ENCODE peak calls at places on chromosomes 5 and 9, in nine cellular contexts. One of them, this sample, is unnamed. For H3K4me1, the result is how much of the 10 kb centered on the place peaks cover.

GRCh38 chr9:5493597-5494511 is 16.5 kb upstream of the PDCD1LG2 start:
- DNase-seq in HepG2: no peak
- DNase-seq in aorta: peak
- DNase-seq in spleen: no peak
- DNase-seq in psoas muscle: no peak
- DNase-seq in left ventricle myocardium inferior: peak
- DNase-seq in GM23338: no peak
- DNase-seq in uterus: no peak
- DNase-seq in effector memory CD4-positive, alpha-beta T cell: no peak
- DNase-seq in this sample: peak

GRCh38 chr5:67301285-67301904 is 104.8 kb upstream of the CD180 start:
- DNase-seq in HepG2: no peak
- DNase-seq in aorta: peak
- DNase-seq in spleen: no peak
- DNase-seq in psoas muscle: peak
- DNase-seq in left ventricle myocardium inferior: peak
- DNase-seq in GM23338: no peak
- DNase-seq in uterus: peak
- DNase-seq in effector memory CD4-positive, alpha-beta T cell: no peak
- DNase-seq in this sample: no peak

GRCh38 chr5:147935032-147935431 is 28.7 kb upstream of the C5orf46 start:
- DNase-seq in HepG2: peak
- DNase-seq in aorta: no peak
- DNase-seq in spleen: no peak
- DNase-seq in psoas muscle: no peak
- DNase-seq in left ventricle myocardium inferior: no peak
- DNase-seq in GM23338: peak
- DNase-seq in uterus: no peak
- DNase-seq in effector memory CD4-positive, alpha-beta T cell: no peak
- DNase-seq in this sample: no peak

GRCh38 chr5:129174447-129174846 is 79.9 kb downstream of the ISOC1 start:
- DNase-seq in HepG2: no peak
- DNase-seq in aorta: no peak
- DNase-seq in spleen: no peak
- DNase-seq in psoas muscle: no peak
- DNase-seq in left ventricle myocardium inferior: no peak
- DNase-seq in GM23338: no peak
- DNase-seq in uterus: no peak
- DNase-seq in effector memory CD4-positive, alpha-beta T cell: no peak
- DNase-seq in this sample: no peak

GRCh38 chr9:4371108-4371507 is 71.2 kb upstream of the GLIS3 start:
- DNase-seq in HepG2: no peak
- DNase-seq in aorta: peak
- DNase-seq in spleen: no peak
- DNase-seq in psoas muscle: no peak
- DNase-seq in left ventricle myocardium inferior: no peak
- DNase-seq in GM23338: no peak
- DNase-seq in uterus: no peak
- DNase-seq in effector memory CD4-positive, alpha-beta T cell: no peak
- DNase-seq in this sample: no peak

GRCh38 chr5:115571441-115571878 is 26.9 kb upstream of the FEM1C start:
- DNase-seq in HepG2: no peak
- DNase-seq in aorta: no peak
- DNase-seq in spleen: no peak
- DNase-seq in psoas muscle: no peak
- DNase-seq in left ventricle myocardium inferior: no peak
- DNase-seq in GM23338: peak
- DNase-seq in uterus: no peak
- DNase-seq in effector memory CD4-positive, alpha-beta T cell: no peak
- DNase-seq in this sample: no peak

GRCh38 chr9:120873512-120873911 is 3.5 kb downstream of the PHF19 start:
- DNase-seq in HepG2: no peak
- DNase-seq in aorta: no peak
- DNase-seq in spleen: peak
- DNase-seq in psoas muscle: no peak
- DNase-seq in left ventricle myocardium inferior: no peak
- DNase-seq in GM23338: peak
- DNase-seq in uterus: no peak
- DNase-seq in effector memory CD4-positive, alpha-beta T cell: no peak
- DNase-seq in this sample: no peak

GRCh38 chr5:163619273-163619672 is 113.9 kb downstream of the MAT2B start:
- DNase-seq in HepG2: no peak
- DNase-seq in aorta: no peak
- DNase-seq in spleen: no peak
- DNase-seq in psoas muscle: no peak
- DNase-seq in left ventricle myocardium inferior: no peak
- DNase-seq in GM23338: no peak
- DNase-seq in uterus: no peak
- DNase-seq in effector memory CD4-positive, alpha-beta T cell: no peak
- DNase-seq in this sample: no peak

GRCh38 chr9:126885089-126885753 is 24.8 kb downstream of the ZBTB34 start:
- DNase-seq in HepG2: peak
- DNase-seq in aorta: no peak
- DNase-seq in spleen: no peak
- DNase-seq in psoas muscle: no peak
- DNase-seq in left ventricle myocardium inferior: no peak
- DNase-seq in GM23338: peak
- DNase-seq in uterus: no peak
- DNase-seq in effector memory CD4-positive, alpha-beta T cell: no peak
- DNase-seq in this sample: no peak

GRCh38 chr5:180069589-180070247 is 1.8 kb downstream of the RNF130 start:
- DNase-seq in HepG2: peak
- DNase-seq in aorta: peak
- DNase-seq in spleen: no peak
- DNase-seq in psoas muscle: no peak
- DNase-seq in left ventricle myocardium inferior: no peak
- DNase-seq in GM23338: no peak
- DNase-seq in uterus: no peak
- DNase-seq in effector memory CD4-positive, alpha-beta T cell: no peak
- DNase-seq in this sample: peak

GRCh38 chr5:137209232-137209810 is 289.8 kb downstream of the SPOCK1 start:
- DNase-seq in HepG2: no peak
- DNase-seq in aorta: no peak
- DNase-seq in spleen: no peak
- DNase-seq in psoas muscle: no peak
- DNase-seq in left ventricle myocardium inferior: no peak
- DNase-seq in GM23338: no peak
- DNase-seq in uterus: peak
- DNase-seq in effector memory CD4-positive, alpha-beta T cell: no peak
- DNase-seq in this sample: no peak

GRCh38 chr9:19660019-19660418 is 128.8 kb downstream of the SLC24A2 start:
- DNase-seq in HepG2: no peak
- DNase-seq in aorta: no peak
- DNase-seq in spleen: no peak
- DNase-seq in psoas muscle: no peak
- DNase-seq in left ventricle myocardium inferior: no peak
- DNase-seq in GM23338: no peak
- DNase-seq in uterus: no peak
- DNase-seq in effector memory CD4-positive, alpha-beta T cell: no peak
- DNase-seq in this sample: no peak

GRCh38 chr9:27365977-27366376 is 69.0 kb upstream of the EQTN start:
- DNase-seq in HepG2: no peak
- DNase-seq in aorta: no peak
- DNase-seq in spleen: no peak
- DNase-seq in psoas muscle: no peak
- DNase-seq in left ventricle myocardium inferior: no peak
- DNase-seq in GM23338: no peak
- DNase-seq in uterus: no peak
- DNase-seq in effector memory CD4-positive, alpha-beta T cell: no peak
- DNase-seq in this sample: no peak

GRCh38 chr5:156971415-156971814 is 8.4 kb upstream of the TIMD4 start:
- DNase-seq in HepG2: no peak
- DNase-seq in aorta: no peak
- DNase-seq in spleen: no peak
- DNase-seq in psoas muscle: no peak
- DNase-seq in left ventricle myocardium inferior: no peak
- DNase-seq in GM23338: no peak
- DNase-seq in uterus: no peak
- DNase-seq in effector memory CD4-positive, alpha-beta T cell: no peak
- DNase-seq in this sample: no peak

GRCh38 chr9:122346478-122347347 is 24.1 kb upstream of the PTGS1 start:
- DNase-seq in HepG2: peak
- DNase-seq in aorta: peak
- DNase-seq in spleen: peak
- DNase-seq in psoas muscle: peak
- DNase-seq in left ventricle myocardium inferior: peak
- DNase-seq in GM23338: peak
- DNase-seq in uterus: peak
- DNase-seq in effector memory CD4-positive, alpha-beta T cell: no peak
- DNase-seq in this sample: peak

GRCh38 chr5:168916266-168916665 is 337.1 kb upstream of the PANK3 start:
- DNase-seq in HepG2: no peak
- DNase-seq in aorta: peak
- DNase-seq in spleen: peak
- DNase-seq in psoas muscle: peak
- DNase-seq in left ventricle myocardium inferior: no peak
- DNase-seq in GM23338: peak
- DNase-seq in uterus: peak
- DNase-seq in effector memory CD4-positive, alpha-beta T cell: no peak
- DNase-seq in this sample: peak

GRCh38 chr9:121852241-121852640 is 200.8 kb downstream of the DAB2IP start:
- DNase-seq in HepG2: no peak
- DNase-seq in aorta: no peak
- DNase-seq in spleen: no peak
- DNase-seq in psoas muscle: no peak
- DNase-seq in left ventricle myocardium inferior: no peak
- DNase-seq in GM23338: no peak
- DNase-seq in uterus: no peak
- DNase-seq in effector memory CD4-positive, alpha-beta T cell: no peak
- DNase-seq in this sample: no peak

GRCh38 chr5:76221311-76221710 is 138.1 kb downstream of the SV2C start:
- DNase-seq in HepG2: no peak
- DNase-seq in aorta: no peak
- DNase-seq in spleen: no peak
- DNase-seq in psoas muscle: no peak
- DNase-seq in left ventricle myocardium inferior: no peak
- DNase-seq in GM23338: no peak
- DNase-seq in uterus: no peak
- DNase-seq in effector memory CD4-positive, alpha-beta T cell: no peak
- DNase-seq in this sample: no peak

GRCh38 chr9:112127281-112127680 is 47.8 kb downstream of the SUSD1 start:
- DNase-seq in HepG2: peak
- DNase-seq in aorta: no peak
- DNase-seq in spleen: no peak
- DNase-seq in psoas muscle: no peak
- DNase-seq in left ventricle myocardium inferior: no peak
- DNase-seq in GM23338: no peak
- DNase-seq in uterus: no peak
- DNase-seq in effector memory CD4-positive, alpha-beta T cell: no peak
- DNase-seq in this sample: no peak
- H3K4me1 ChIP-seq in HepG2: half or more
- H3K4me1 ChIP-seq in aorta: under half
- H3K4me1 ChIP-seq in spleen: under half
- H3K4me1 ChIP-seq in psoas muscle: under half
- H3K4me1 ChIP-seq in left ventricle myocardium inferior: under half
- H3K4me1 ChIP-seq in GM23338: under half
- H3K4me1 ChIP-seq in uterus: under half
- H3K4me1 ChIP-seq in effector memory CD4-positive, alpha-beta T cell: under half
- H3K4me1 ChIP-seq in this sample: under half

GRCh38 chr9:94951591-94952115 is 225.2 kb downstream of the AOPEP start:
- DNase-seq in HepG2: no peak
- DNase-seq in aorta: no peak
- DNase-seq in spleen: no peak
- DNase-seq in psoas muscle: no peak
- DNase-seq in left ventricle myocardium inferior: no peak
- DNase-seq in GM23338: no peak
- DNase-seq in uterus: no peak
- DNase-seq in effector memory CD4-positive, alpha-beta T cell: no peak
- DNase-seq in this sample: no peak

GRCh38 chr9:94948567-94949235 is 222.2 kb downstream of the AOPEP start:
- DNase-seq in HepG2: no peak
- DNase-seq in aorta: no peak
- DNase-seq in spleen: no peak
- DNase-seq in psoas muscle: no peak
- DNase-seq in left ventricle myocardium inferior: no peak
- DNase-seq in GM23338: no peak
- DNase-seq in uterus: no peak
- DNase-seq in effector memory CD4-positive, alpha-beta T cell: no peak
- DNase-seq in this sample: no peak

GRCh38 chr9:94949330-94949729 is 222.8 kb downstream of the AOPEP start:
- DNase-seq in HepG2: no peak
- DNase-seq in aorta: no peak
- DNase-seq in spleen: no peak
- DNase-seq in psoas muscle: no peak
- DNase-seq in left ventricle myocardium inferior: no peak
- DNase-seq in GM23338: no peak
- DNase-seq in uterus: no peak
- DNase-seq in effector memory CD4-positive, alpha-beta T cell: no peak
- DNase-seq in this sample: no peak

GRCh38 chr9:94950733-94951590 is 224.5 kb downstream of the AOPEP start:
- DNase-seq in HepG2: peak
- DNase-seq in aorta: no peak
- DNase-seq in spleen: no peak
- DNase-seq in psoas muscle: no peak
- DNase-seq in left ventricle myocardium inferior: no peak
- DNase-seq in GM23338: no peak
- DNase-seq in uterus: no peak
- DNase-seq in effector memory CD4-positive, alpha-beta T cell: no peak
- DNase-seq in this sample: peak

GRCh38 chr9:94950040-94950732 is 223.7 kb downstream of the AOPEP start:
- DNase-seq in HepG2: no peak
- DNase-seq in aorta: no peak
- DNase-seq in spleen: no peak
- DNase-seq in psoas muscle: no peak
- DNase-seq in left ventricle myocardium inferior: no peak
- DNase-seq in GM23338: peak
- DNase-seq in uterus: no peak
- DNase-seq in effector memory CD4-positive, alpha-beta T cell: no peak
- DNase-seq in this sample: no peak
- H3K4me1 ChIP-seq in HepG2: half or more
- H3K4me1 ChIP-seq in aorta: under half
- H3K4me1 ChIP-seq in spleen: under half
- H3K4me1 ChIP-seq in psoas muscle: half or more
- H3K4me1 ChIP-seq in left ventricle myocardium inferior: half or more
- H3K4me1 ChIP-seq in GM23338: under half
- H3K4me1 ChIP-seq in uterus: under half
- H3K4me1 ChIP-seq in effector memory CD4-positive, alpha-beta T cell: under half
- H3K4me1 ChIP-seq in this sample: under half

GRCh38 chr5:174427304-174427703 is 297.1 kb upstream of the MSX2 start:
- DNase-seq in HepG2: no peak
- DNase-seq in aorta: no peak
- DNase-seq in spleen: no peak
- DNase-seq in psoas muscle: no peak
- DNase-seq in left ventricle myocardium inferior: no peak
- DNase-seq in GM23338: no peak
- DNase-seq in uterus: no peak
- DNase-seq in effector memory CD4-positive, alpha-beta T cell: no peak
- DNase-seq in this sample: no peak
- H3K4me1 ChIP-seq in HepG2: under half
- H3K4me1 ChIP-seq in aorta: under half
- H3K4me1 ChIP-seq in spleen: under half
- H3K4me1 ChIP-seq in psoas muscle: under half
- H3K4me1 ChIP-seq in left ventricle myocardium inferior: under half
- H3K4me1 ChIP-seq in GM23338: under half
- H3K4me1 ChIP-seq in uterus: under half
- H3K4me1 ChIP-seq in effector memory CD4-positive, alpha-beta T cell: under half
- H3K4me1 ChIP-seq in this sample: under half

DNA sequence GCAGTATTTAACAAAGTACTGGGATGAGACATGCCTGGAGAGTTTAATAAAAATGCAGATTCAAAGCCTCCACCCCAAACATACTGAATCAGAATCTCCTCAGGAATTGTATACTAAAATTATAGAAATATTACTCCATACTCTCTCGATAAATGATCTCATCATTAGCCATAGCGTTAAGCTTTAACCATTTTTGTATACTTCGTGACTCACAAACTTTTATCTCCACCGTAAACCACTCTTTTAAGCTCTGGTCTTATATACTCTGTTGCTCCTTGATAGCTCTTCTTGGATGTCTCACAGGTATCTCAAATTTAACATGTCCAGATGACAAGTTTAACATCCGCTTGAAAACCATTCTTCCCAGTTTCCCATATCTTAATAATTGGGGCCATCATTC is 327.8 kb downstream of the ADGRV1 start:
- DNase-seq in HepG2: no peak
- DNase-seq in aorta: no peak
- DNase-seq in spleen: no peak
- DNase-seq in psoas muscle: no peak
- DNase-seq in left ventricle myocardium inferior: no peak
- DNase-seq in GM23338: no peak
- DNase-seq in uterus: no peak
- DNase-seq in effector memory CD4-positive, alpha-beta T cell: no peak
- DNase-seq in this sample: no peak
- H3K4me1 ChIP-seq in HepG2: under half
- H3K4me1 ChIP-seq in aorta: under half
- H3K4me1 ChIP-seq in spleen: under half
- H3K4me1 ChIP-seq in psoas muscle: under half
- H3K4me1 ChIP-seq in left ventricle myocardium inferior: under half
- H3K4me1 ChIP-seq in GM23338: under half
- H3K4me1 ChIP-seq in uterus: under half
- H3K4me1 ChIP-seq in effector memory CD4-positive, alpha-beta T cell: under half
- H3K4me1 ChIP-seq in this sample: under half

This sample was measured in right lobe of liver.